ENCODE peak calls at places on chromosome 21, in seven cellular contexts. R is activated T-cell treated with anti-CD3 and anti-CD28 coated beads, Interleukin-2, amount 50 U/mL, for 72 hours; I is uterus; B is hippocampal formation; X is GM03348; V is RWPE1; F is activated CD4-positive, alpha-beta memory T cell treated with anti-CD3 and anti-CD28 coated beads, Interleukin-2, amount 10 ng/mL, durations not matched to agents 7 days and 5 days. L is an unnamed sample.

GRCh38 chr21:42159560-42160110 is 59.3 kb upstream of the ABCG1 start:
- DNase-seq in R (no peak), B (no peak), V (no peak), I (no peak), X (no peak), F (no peak), L (no peak)

GRCh38 chr21:43735236-43736091 is 16.5 kb downstream of the PDXK start:
- DNase-seq in V (no peak), B (no peak), F (no peak), I (no peak), R (no peak), X (no peak), L (no peak)

GRCh38 chr21:46599251-46599572 is 5.7 kb downstream of the S100B start:
- DNase-seq in X (peak), V (no peak), R (no peak), B (no peak), F (no peak), I (no peak), L (no peak)

GRCh38 chr21:42164818-42165217 is 54.1 kb upstream of the ABCG1 start:
- DNase-seq in I (no peak), B (no peak), V (no peak), R (no peak), X (no peak), F (no peak), L (no peak)

GRCh38 chr21:31599563-31599962 is 59.9 kb upstream of the SOD1 start:
- DNase-seq in I (no peak), F (no peak), V (no peak), X (no peak), R (no peak), B (no peak), L (no peak)

GRCh38 chr21:38958940-38959685 is 153.4 kb downstream of the ETS2 start:
- DNase-seq in R (peak), F (no peak), V (no peak), B (no peak), X (peak), I (peak), L (no peak)

GRCh38 chr21:34131586-34131985 is 58.2 kb downstream of the MRPS6 start:
- DNase-seq in B (no peak), R (no peak), F (no peak), V (no peak), X (no peak), I (no peak), L (no peak)

GRCh38 chr21:34887729-34888568 is 161.2 kb downstream of the RUNX1 start:
- DNase-seq in B (peak), I (peak), R (peak), X (peak), F (peak), V (peak), L (peak)

GRCh38 chr21:41580758-41581554 is 73.0 kb upstream of the TMPRSS2 start:
- DNase-seq in I (no peak), V (peak), B (no peak), F (no peak), X (no peak), R (no peak), L (no peak)

GRCh38 chr21:14545906-14546480 is at the start of gene SAMSN1:
- DNase-seq in X (no peak), I (no peak), F (peak), V (no peak), R (peak), B (no peak), L (no peak)

GRCh38 chr21:42818328-42818749 is 61.0 kb downstream of the WDR4 start:
- DNase-seq in R (peak), F (peak), X (peak), I (peak), V (peak), B (no peak), L (no peak)

GRCh38 chr21:21200103-21200938 is 202.1 kb downstream of the NCAM2 start:
- DNase-seq in R (peak), F (peak), I (peak), V (peak), X (peak), B (no peak), L (no peak)

GRCh38 chr21:44939532-44940115 is at the start of gene SLX9:
- DNase-seq in B (peak), V (peak), I (peak), R (peak), X (peak), F (peak), L (peak)

GRCh38 chr21:43767980-43768867 is 7.9 kb downstream of the CSTB start:
- DNase-seq in I (no peak), X (peak), V (peak), F (no peak), B (no peak), R (no peak), L (no peak)

GRCh38 chr21:14356771-14357170 is 26.2 kb downstream of the HSPA13 start:
- DNase-seq in V (peak), B (no peak), R (no peak), F (no peak), X (no peak), I (no peak), L (no peak)

GRCh38 chr21:39381009-39381408 is 32.1 kb upstream of the HMGN1 start:
- DNase-seq in V (no peak), X (no peak), I (no peak), R (no peak), B (no peak), F (no peak), L (no peak)

GRCh38 chr21:44778094-44778493 is 23.5 kb downstream of the UBE2G2 start:
- DNase-seq in R (no peak), B (no peak), X (peak), V (no peak), F (no peak), I (no peak), L (no peak)

GRCh38 chr21:39927304-39927886 is 60.2 kb downstream of the PCP4 start:
- DNase-seq in B (no peak), R (no peak), V (no peak), F (no peak), X (no peak), I (no peak), L (no peak)

GRCh38 chr21:43271452-43272020 is 102.7 kb downstream of the CRYAA start:
- DNase-seq in R (no peak), I (no peak), F (no peak), X (no peak), V (no peak), B (no peak), L (no peak)

GRCh38 chr21:45508607-45509565 is 33.4 kb downstream of the SLC19A1 start:
- DNase-seq in R (no peak), F (no peak), B (no peak), V (no peak), X (no peak), I (no peak), L (no peak)

GRCh38 chr21:23887709-23888303 is 1719.5 kb downstream of the MRPL39 start:
- DNase-seq in F (peak), B (no peak), V (no peak), I (no peak), R (peak), X (no peak), L (no peak)

GRCh38 chr21:45076245-45076661 is 1.9 kb downstream of the ADARB1 start:
- DNase-seq in B (no peak), F (peak), I (no peak), R (peak), X (peak), V (peak), L (no peak)

GRCh38 chr21:41663805-41664788 is 102.8 kb downstream of the RIPK4 start:
- DNase-seq in R (peak), B (no peak), V (no peak), X (no peak), F (no peak), I (no peak), L (no peak)

L was measured in DMS 273 treated with DMSO at 0.1 percent for 48 hours.